ENCODE peak calls at places on chromosomes 7 and 10, in six cellular contexts. One of them, this sample, is unnamed.

GRCh38 chr7:34260282-34260681 is 354.9 kb downstream of the BMPER start:
- DNase-seq in GM18507: no peak
- DNase-seq in neural crest cell: no peak
- DNase-seq in Peyer's patch: no peak
- DNase-seq in H1: no peak
- DNase-seq in T-helper 9 cell: no peak
- DNase-seq in this sample: no peak

GRCh38 chr10:124285587-124286527 is 132.9 kb downstream of the OAT start:
- DNase-seq in T-helper 9 cell: no peak
- DNase-seq in neural crest cell: no peak
- DNase-seq in H1: no peak
- DNase-seq in Peyer's patch: peak; percentile 7
- DNase-seq in GM18507: no peak
- DNase-seq in this sample: no peak

GRCh38 chr7:139118234-139118802 is 8.8 kb upstream of the ZC3HAV1 start:
- DNase-seq in T-helper 9 cell: no peak
- DNase-seq in neural crest cell: no peak
- DNase-seq in GM18507: no peak
- DNase-seq in H1: no peak
- DNase-seq in Peyer's patch: no peak
- DNase-seq in this sample: no peak

GRCh38 chr10:19749185-19749729 is 67.0 kb upstream of the PLXDC2 start:
- DNase-seq in GM18507: no peak
- DNase-seq in neural crest cell: no peak
- DNase-seq in Peyer's patch: no peak
- DNase-seq in H1: no peak
- DNase-seq in T-helper 9 cell: no peak
- DNase-seq in this sample: no peak

GRCh38 chr10:30041394-30042105 is 17.8 kb downstream of the JCAD start:
- DNase-seq in GM18507: no peak
- DNase-seq in neural crest cell: no peak
- DNase-seq in H1: no peak
- DNase-seq in T-helper 9 cell: no peak
- DNase-seq in Peyer's patch: no peak
- DNase-seq in this sample: no peak

GRCh38 chr10:42864575-42864974 is 82.0 kb downstream of the BMS1 start:
- DNase-seq in neural crest cell: no peak
- DNase-seq in Peyer's patch: no peak
- DNase-seq in H1: no peak
- DNase-seq in GM18507: no peak
- DNase-seq in T-helper 9 cell: no peak
- DNase-seq in this sample: peak; percentile 44

GRCh38 chr10:69456880-69457693 is 5.8 kb downstream of the TSPAN15 start:
- DNase-seq in Peyer's patch: no peak
- DNase-seq in neural crest cell: no peak
- DNase-seq in GM18507: no peak
- DNase-seq in T-helper 9 cell: no peak
- DNase-seq in H1: no peak
- DNase-seq in this sample: no peak

GRCh38 chr7:40717242-40717641 is 582.4 kb downstream of the SUGCT start:
- DNase-seq in neural crest cell: peak; percentile 50
- DNase-seq in GM18507: no peak
- DNase-seq in Peyer's patch: peak; percentile 53
- DNase-seq in T-helper 9 cell: no peak
- DNase-seq in H1: peak; percentile 73
- DNase-seq in this sample: peak; percentile 94

GRCh38 chr10:47033541-47034270 is 122.5 kb downstream of the PTPN20 start:
- DNase-seq in neural crest cell: no peak
- DNase-seq in GM18507: no peak
- DNase-seq in Peyer's patch: peak; percentile 24
- DNase-seq in T-helper 9 cell: no peak
- DNase-seq in H1: no peak
- DNase-seq in this sample: peak; percentile 8

GRCh38 chr10:92965314-92965713 is 95.3 kb upstream of the CYP26C1 start:
- DNase-seq in GM18507: no peak
- DNase-seq in H1: no peak
- DNase-seq in neural crest cell: no peak
- DNase-seq in Peyer's patch: no peak
- DNase-seq in T-helper 9 cell: no peak
- DNase-seq in this sample: no peak

GRCh38 chr10:99982728-99983127 is 27.0 kb downstream of the DNMBP start:
- DNase-seq in GM18507: no peak
- DNase-seq in neural crest cell: no peak
- DNase-seq in T-helper 9 cell: no peak
- DNase-seq in Peyer's patch: no peak
- DNase-seq in H1: no peak
- DNase-seq in this sample: no peak

GRCh38 chr10:59079386-59080226 is 96.8 kb upstream of the PHYHIPL start:
- DNase-seq in H1: no peak
- DNase-seq in GM18507: no peak
- DNase-seq in neural crest cell: no peak
- DNase-seq in T-helper 9 cell: no peak
- DNase-seq in Peyer's patch: no peak
- DNase-seq in this sample: no peak

GRCh38 chr10:24324651-24325050 is 115.7 kb downstream of the KIAA1217 start:
- DNase-seq in neural crest cell: no peak
- DNase-seq in H1: no peak
- DNase-seq in Peyer's patch: no peak
- DNase-seq in T-helper 9 cell: no peak
- DNase-seq in GM18507: no peak
- DNase-seq in this sample: no peak

GRCh38 chr7:136957391-136957790 is 88.9 kb downstream of the CHRM2 start:
- DNase-seq in GM18507: no peak
- DNase-seq in H1: no peak
- DNase-seq in T-helper 9 cell: no peak
- DNase-seq in neural crest cell: no peak
- DNase-seq in Peyer's patch: no peak
- DNase-seq in this sample: no peak

GRCh38 chr10:91198781-91199180 is 21.7 kb upstream of the PCGF5 start:
- DNase-seq in H1: no peak
- DNase-seq in neural crest cell: no peak
- DNase-seq in Peyer's patch: no peak
- DNase-seq in GM18507: peak; percentile 29
- DNase-seq in T-helper 9 cell: no peak
- DNase-seq in this sample: no peak

GRCh38 chr7:65800890-65801341 is 72.0 kb upstream of the VKORC1L1 start:
- DNase-seq in H1: no peak
- DNase-seq in Peyer's patch: no peak
- DNase-seq in T-helper 9 cell: no peak
- DNase-seq in neural crest cell: no peak
- DNase-seq in GM18507: no peak
- DNase-seq in this sample: no peak

GRCh38 chr7:155439311-155440017 is 18.5 kb upstream of the EN2 start:
- DNase-seq in T-helper 9 cell: no peak
- DNase-seq in H1: no peak
- DNase-seq in neural crest cell: no peak
- DNase-seq in Peyer's patch: peak; percentile 29
- DNase-seq in GM18507: no peak
- DNase-seq in this sample: no peak

GRCh38 chr10:4333474-4333894 is 492.5 kb upstream of the AKR1E2 start:
- DNase-seq in neural crest cell: no peak
- DNase-seq in GM18507: no peak
- DNase-seq in H1: no peak
- DNase-seq in T-helper 9 cell: no peak
- DNase-seq in Peyer's patch: no peak
- DNase-seq in this sample: no peak

GRCh38 chr10:87861566-87861952 is 1.8 kb downstream of the KLLN start:
- DNase-seq in H1: no peak
- DNase-seq in T-helper 9 cell: no peak
- DNase-seq in GM18507: no peak
- DNase-seq in Peyer's patch: peak; percentile 72
- DNase-seq in neural crest cell: no peak
- DNase-seq in this sample: no peak

GRCh38 chr10:23294638-23295247 is 49.9 kb downstream of the C10orf67 start:
- DNase-seq in H1: no peak
- DNase-seq in Peyer's patch: no peak
- DNase-seq in neural crest cell: no peak
- DNase-seq in GM18507: no peak
- DNase-seq in T-helper 9 cell: no peak
- DNase-seq in this sample: no peak

GRCh38 chr7:24722386-24723177 is 34.7 kb downstream of the GSDME start:
- DNase-seq in Peyer's patch: no peak
- DNase-seq in H1: peak; percentile 54
- DNase-seq in GM18507: no peak
- DNase-seq in neural crest cell: no peak
- DNase-seq in T-helper 9 cell: no peak
- DNase-seq in this sample: peak; percentile 54

GRCh38 chr10:21261705-21262285 is 263.7 kb downstream of the SKIDA1 start:
- DNase-seq in GM18507: no peak
- DNase-seq in T-helper 9 cell: no peak
- DNase-seq in H1: no peak
- DNase-seq in neural crest cell: peak; percentile 17
- DNase-seq in Peyer's patch: no peak
- DNase-seq in this sample: no peak

GRCh38 chr7:76278540-76278939 is 23.9 kb upstream of the HSPB1 start:
- DNase-seq in T-helper 9 cell: no peak
- DNase-seq in H1: no peak
- DNase-seq in GM18507: no peak
- DNase-seq in neural crest cell: no peak
- DNase-seq in Peyer's patch: no peak
- DNase-seq in this sample: peak; percentile 67

GRCh38 chr10:59393349-59393748 is 31.0 kb upstream of the FAM13C start:
- DNase-seq in T-helper 9 cell: no peak
- DNase-seq in neural crest cell: no peak
- DNase-seq in Peyer's patch: no peak
- DNase-seq in H1: no peak
- DNase-seq in GM18507: no peak
- DNase-seq in this sample: no peak

GRCh38 chr10:118571123-118571522 is 24.3 kb downstream of the PRLHR start:
- DNase-seq in GM18507: no peak
- DNase-seq in neural crest cell: no peak
- DNase-seq in H1: no peak
- DNase-seq in T-helper 9 cell: no peak
- DNase-seq in Peyer's patch: no peak
- DNase-seq in this sample: no peak

GRCh38 chr10:49071221-49071761 is 44.0 kb downstream of the VSTM4 start:
- DNase-seq in H1: peak; percentile 16
- DNase-seq in T-helper 9 cell: no peak
- DNase-seq in neural crest cell: no peak
- DNase-seq in GM18507: no peak
- DNase-seq in Peyer's patch: no peak
- DNase-seq in this sample: no peak

GRCh38 chr10:68924593-68924992 is 23.5 kb downstream of the DDX50 start:
- DNase-seq in GM18507: no peak
- DNase-seq in H1: no peak
- DNase-seq in T-helper 9 cell: no peak
- DNase-seq in neural crest cell: no peak
- DNase-seq in Peyer's patch: no peak
- DNase-seq in this sample: no peak

GRCh38 chr7:102204212-102204611 is 82.5 kb upstream of the SH2B2 start:
- DNase-seq in Peyer's patch: no peak
- DNase-seq in H1: no peak
- DNase-seq in neural crest cell: no peak
- DNase-seq in T-helper 9 cell: no peak
- DNase-seq in GM18507: no peak
- DNase-seq in this sample: no peak

GRCh38 chr10:119620241-119620753 is 23.5 kb upstream of the TIAL1 start:
- DNase-seq in Peyer's patch: no peak
- DNase-seq in neural crest cell: no peak
- DNase-seq in T-helper 9 cell: no peak
- DNase-seq in GM18507: no peak
- DNase-seq in H1: no peak
- DNase-seq in this sample: no peak

GRCh38 chr10:78805176-78805575 is 263.6 kb upstream of the ZMIZ1 start:
- DNase-seq in T-helper 9 cell: no peak
- DNase-seq in Peyer's patch: no peak
- DNase-seq in H1: no peak
- DNase-seq in GM18507: no peak
- DNase-seq in neural crest cell: no peak
- DNase-seq in this sample: peak; percentile 79

GRCh38 chr7:66524738-66525137 is 103.9 kb upstream of the KCTD7 start:
- DNase-seq in H1: no peak
- DNase-seq in T-helper 9 cell: no peak
- DNase-seq in neural crest cell: no peak
- DNase-seq in Peyer's patch: no peak
- DNase-seq in GM18507: no peak
- DNase-seq in this sample: no peak

GRCh38 chr7:157566631-157567006 is 229.8 kb downstream of the DNAJB6 start:
- DNase-seq in H1: no peak
- DNase-seq in T-helper 9 cell: no peak
- DNase-seq in GM18507: no peak
- DNase-seq in neural crest cell: no peak
- DNase-seq in Peyer's patch: peak; percentile 20
- DNase-seq in this sample: no peak

GRCh38 chr7:128163473-128163872 is 77.6 kb upstream of the LEP start:
- DNase-seq in neural crest cell: no peak
- DNase-seq in GM18507: no peak
- DNase-seq in Peyer's patch: no peak
- DNase-seq in H1: no peak
- DNase-seq in T-helper 9 cell: no peak
- DNase-seq in this sample: no peak

GRCh38 chr10:103280505-103280904 is 3.6 kb downstream of the INA start:
- DNase-seq in Peyer's patch: no peak
- DNase-seq in H1: no peak
- DNase-seq in GM18507: no peak
- DNase-seq in T-helper 9 cell: no peak
- DNase-seq in neural crest cell: no peak
- DNase-seq in this sample: no peak

GRCh38 chr7:1325246-1325645 is 92.6 kb downstream of the UNCX start:
- DNase-seq in GM18507: no peak
- DNase-seq in neural crest cell: no peak
- DNase-seq in T-helper 9 cell: no peak
- DNase-seq in Peyer's patch: peak; percentile 40
- DNase-seq in H1: no peak
- DNase-seq in this sample: no peak

GRCh38 chr7:981793-982510 is 1.0 kb upstream of the CYP2W1 start:
- DNase-seq in T-helper 9 cell: no peak
- DNase-seq in GM18507: no peak
- DNase-seq in H1: no peak
- DNase-seq in neural crest cell: no peak
- DNase-seq in Peyer's patch: no peak
- DNase-seq in this sample: no peak

This sample was measured in BE2C.